ENCODE peak calls at places on chromosomes 16 and 17, in seven cellular contexts. One of them, this sample, is unnamed.
A peak's percentile ranks its signal among the peaks of the same experiment; 100 is the strongest.

GRCh38 chr16:87387942-87388817 is 4.0 kb upstream of the MAP1LC3B start:
- DNase-seq in dermis blood vessel endothelial cell: peak; percentile 100
- DNase-seq in NCI-H1105: peak; percentile 92
- DNase-seq in stimulated activated CD4-positive, alpha-beta T cell treated with anti-CD3 and anti-CD28 coated beads, Interleukin-2, amount 100 ng/mL, for 24 hours: peak; percentile 85
- DNase-seq in activated gamma-delta T cell treated with anti-CD3 and anti-CD28 coated beads, Interleukin-2, amount 50 U/mL, for 16 hours: peak; percentile 81
- DNase-seq in effector memory CD8-positive, alpha-beta T cell: peak; percentile 87
- DNase-seq in gastrocnemius medialis: peak; percentile 98
- DNase-seq in this sample: peak; percentile 92

GRCh38 chr17:67372751-67373150 is 4.3 kb upstream of the PITPNC1 start:
- DNase-seq in dermis blood vessel endothelial cell: no peak
- DNase-seq in NCI-H1105: no peak
- DNase-seq in stimulated activated CD4-positive, alpha-beta T cell treated with anti-CD3 and anti-CD28 coated beads, Interleukin-2, amount 100 ng/mL, for 24 hours: no peak
- DNase-seq in activated gamma-delta T cell treated with anti-CD3 and anti-CD28 coated beads, Interleukin-2, amount 50 U/mL, for 16 hours: no peak
- DNase-seq in effector memory CD8-positive, alpha-beta T cell: no peak
- DNase-seq in gastrocnemius medialis: no peak
- DNase-seq in this sample: no peak

GRCh38 chr17:72514888-72515287 is 394.1 kb downstream of the SOX9 start:
- DNase-seq in dermis blood vessel endothelial cell: no peak
- DNase-seq in NCI-H1105: no peak
- DNase-seq in stimulated activated CD4-positive, alpha-beta T cell treated with anti-CD3 and anti-CD28 coated beads, Interleukin-2, amount 100 ng/mL, for 24 hours: no peak
- DNase-seq in activated gamma-delta T cell treated with anti-CD3 and anti-CD28 coated beads, Interleukin-2, amount 50 U/mL, for 16 hours: no peak
- DNase-seq in effector memory CD8-positive, alpha-beta T cell: no peak
- DNase-seq in gastrocnemius medialis: no peak
- DNase-seq in this sample: no peak

GRCh38 chr17:30332057-30332542 is 1.8 kb downstream of the TMIGD1 start:
- DNase-seq in dermis blood vessel endothelial cell: no peak
- DNase-seq in NCI-H1105: no peak
- DNase-seq in stimulated activated CD4-positive, alpha-beta T cell treated with anti-CD3 and anti-CD28 coated beads, Interleukin-2, amount 100 ng/mL, for 24 hours: peak; percentile 60
- DNase-seq in activated gamma-delta T cell treated with anti-CD3 and anti-CD28 coated beads, Interleukin-2, amount 50 U/mL, for 16 hours: no peak
- DNase-seq in effector memory CD8-positive, alpha-beta T cell: peak; percentile 20
- DNase-seq in gastrocnemius medialis: no peak
- DNase-seq in this sample: peak; percentile 55

GRCh38 chr17:62735027-62735651 is 73.0 kb downstream of the MARCHF10 start:
- DNase-seq in dermis blood vessel endothelial cell: no peak
- DNase-seq in NCI-H1105: no peak
- DNase-seq in stimulated activated CD4-positive, alpha-beta T cell treated with anti-CD3 and anti-CD28 coated beads, Interleukin-2, amount 100 ng/mL, for 24 hours: no peak
- DNase-seq in activated gamma-delta T cell treated with anti-CD3 and anti-CD28 coated beads, Interleukin-2, amount 50 U/mL, for 16 hours: no peak
- DNase-seq in effector memory CD8-positive, alpha-beta T cell: no peak
- DNase-seq in gastrocnemius medialis: no peak
- DNase-seq in this sample: no peak

GRCh38 chr17:64635647-64636305 is 26.3 kb downstream of the SMURF2 start:
- DNase-seq in dermis blood vessel endothelial cell: peak; percentile 62
- DNase-seq in NCI-H1105: no peak
- DNase-seq in stimulated activated CD4-positive, alpha-beta T cell treated with anti-CD3 and anti-CD28 coated beads, Interleukin-2, amount 100 ng/mL, for 24 hours: no peak
- DNase-seq in activated gamma-delta T cell treated with anti-CD3 and anti-CD28 coated beads, Interleukin-2, amount 50 U/mL, for 16 hours: no peak
- DNase-seq in effector memory CD8-positive, alpha-beta T cell: no peak
- DNase-seq in gastrocnemius medialis: no peak
- DNase-seq in this sample: no peak

GRCh38 chr17:50950002-50950877 is 84.1 kb upstream of the TOB1 start:
- DNase-seq in dermis blood vessel endothelial cell: peak; percentile 80
- DNase-seq in NCI-H1105: peak; percentile 13
- DNase-seq in stimulated activated CD4-positive, alpha-beta T cell treated with anti-CD3 and anti-CD28 coated beads, Interleukin-2, amount 100 ng/mL, for 24 hours: peak; percentile 59
- DNase-seq in activated gamma-delta T cell treated with anti-CD3 and anti-CD28 coated beads, Interleukin-2, amount 50 U/mL, for 16 hours: no peak
- DNase-seq in effector memory CD8-positive, alpha-beta T cell: peak; percentile 44
- DNase-seq in gastrocnemius medialis: peak; percentile 87
- DNase-seq in this sample: peak; percentile 64

GRCh38 chr16:23025692-23026305 is 123.5 kb downstream of the USP31 start:
- DNase-seq in dermis blood vessel endothelial cell: no peak
- DNase-seq in NCI-H1105: no peak
- DNase-seq in stimulated activated CD4-positive, alpha-beta T cell treated with anti-CD3 and anti-CD28 coated beads, Interleukin-2, amount 100 ng/mL, for 24 hours: no peak
- DNase-seq in activated gamma-delta T cell treated with anti-CD3 and anti-CD28 coated beads, Interleukin-2, amount 50 U/mL, for 16 hours: no peak
- DNase-seq in effector memory CD8-positive, alpha-beta T cell: no peak
- DNase-seq in gastrocnemius medialis: no peak
- DNase-seq in this sample: no peak

GRCh38 chr17:18033442-18034099 is 5.4 kb downstream of the ATPAF2 start:
- DNase-seq in dermis blood vessel endothelial cell: peak; percentile 92
- DNase-seq in NCI-H1105: peak; percentile 80
- DNase-seq in stimulated activated CD4-positive, alpha-beta T cell treated with anti-CD3 and anti-CD28 coated beads, Interleukin-2, amount 100 ng/mL, for 24 hours: peak; percentile 55
- DNase-seq in activated gamma-delta T cell treated with anti-CD3 and anti-CD28 coated beads, Interleukin-2, amount 50 U/mL, for 16 hours: peak; percentile 28
- DNase-seq in effector memory CD8-positive, alpha-beta T cell: peak; percentile 53
- DNase-seq in gastrocnemius medialis: peak; percentile 44
- DNase-seq in this sample: peak; percentile 64

GRCh38 chr16:69917739-69918138 is 33.4 kb upstream of the CLEC18A start:
- DNase-seq in dermis blood vessel endothelial cell: peak; percentile 79
- DNase-seq in NCI-H1105: no peak
- DNase-seq in stimulated activated CD4-positive, alpha-beta T cell treated with anti-CD3 and anti-CD28 coated beads, Interleukin-2, amount 100 ng/mL, for 24 hours: no peak
- DNase-seq in activated gamma-delta T cell treated with anti-CD3 and anti-CD28 coated beads, Interleukin-2, amount 50 U/mL, for 16 hours: no peak
- DNase-seq in effector memory CD8-positive, alpha-beta T cell: no peak
- DNase-seq in gastrocnemius medialis: peak; percentile 46
- DNase-seq in this sample: no peak

GRCh38 chr16:48498761-48499600 is 111.0 kb downstream of the N4BP1 start:
- DNase-seq in dermis blood vessel endothelial cell: peak; percentile 7
- DNase-seq in NCI-H1105: peak; percentile 10
- DNase-seq in stimulated activated CD4-positive, alpha-beta T cell treated with anti-CD3 and anti-CD28 coated beads, Interleukin-2, amount 100 ng/mL, for 24 hours: no peak
- DNase-seq in activated gamma-delta T cell treated with anti-CD3 and anti-CD28 coated beads, Interleukin-2, amount 50 U/mL, for 16 hours: no peak
- DNase-seq in effector memory CD8-positive, alpha-beta T cell: no peak
- DNase-seq in gastrocnemius medialis: no peak
- DNase-seq in this sample: no peak

This sample was measured in activated CD4-positive, alpha-beta memory T cell treated with anti-CD3 and anti-CD28 coated beads, Interleukin-2, amount 10 ng/mL, durations not matched to agents 7 days and 5 days.